ENCODE peak calls at places on chromosome 5, in seven cellular contexts. R, U, S, P, M, O and A are unnamed samples.
A peak's percentile ranks its signal among the peaks of the same experiment; 100 is the strongest.

GRCh38 chr5:135013947-135014570 is 20.0 kb downstream of the PITX1 start:
- DNase-seq in U (no peak), R (no peak), S (no peak), O (peak; percentile 79), M (no peak), P (no peak), A (no peak)

GRCh38 chr5:33205727-33206410 is 234.9 kb upstream of the TARS1 start:
- DNase-seq in S (no peak), R (no peak), P (no peak), O (no peak), M (no peak), U (no peak), A (no peak)

GRCh38 chr5:144122641-144123040 is 47.8 kb downstream of the YIPF5 start:
- DNase-seq in P (no peak), M (no peak), R (no peak), O (no peak), S (no peak), U (no peak), A (no peak)

GRCh38 chr5:172150514-172151425 is 37.3 kb downstream of the STK10 start:
- DNase-seq in P (peak; percentile 17), U (no peak), M (no peak), S (peak; percentile 12), R (peak; percentile 65), O (peak; percentile 71), A (no peak)

GRCh38 chr5:76199321-76200318 is 116.4 kb downstream of the SV2C start:
- DNase-seq in M (no peak), S (no peak), O (no peak), U (no peak), P (no peak), R (no peak), A (no peak)

GRCh38 chr5:150317048-150318003 is 14.6 kb upstream of the ARSI start:
- DNase-seq in M (peak; percentile 95), R (peak; percentile 79), U (peak; percentile 77), P (no peak), S (no peak), O (no peak), A (no peak)

GRCh38 chr5:765948-766631 is 18.4 kb downstream of the ZDHHC11B start:
- DNase-seq in U (no peak), M (no peak), O (peak; percentile 54), R (peak; percentile 94), S (no peak), P (no peak), A (no peak)

GRCh38 chr5:34790087-34790486 is 48.9 kb upstream of the TTC23L start:
- DNase-seq in M (no peak), R (no peak), S (no peak), U (no peak), O (no peak), P (no peak), A (no peak)

GRCh38 chr5:40359854-40360253 is 319.9 kb upstream of the PTGER4 start:
- DNase-seq in M (no peak), R (no peak), O (no peak), S (no peak), U (no peak), P (no peak), A (no peak)

GRCh38 chr5:149185067-149185466 is 43.8 kb downstream of the ABLIM3 start:
- DNase-seq in P (no peak), U (no peak), O (no peak), M (no peak), R (no peak), S (no peak), A (no peak)

GRCh38 chr5:134136771-134137170 is 22.3 kb downstream of the TCF7 start:
- DNase-seq in R (peak; percentile 51), O (no peak), S (no peak), P (peak; percentile 4), U (no peak), M (no peak), A (no peak)

GRCh38 chr5:67147768-67148167 is 48.8 kb downstream of the CD180 start:
- DNase-seq in R (no peak), P (no peak), U (no peak), O (no peak), M (no peak), S (no peak), A (no peak)

GRCh38 chr5:157366741-157367684 is 93.0 kb upstream of the NIPAL4 start:
- DNase-seq in O (no peak), P (no peak), M (peak; percentile 65), R (no peak), U (no peak), S (no peak), A (no peak)

GRCh38 chr5:125485003-125485641 is 738.7 kb upstream of the ZNF608 start:
- DNase-seq in O (no peak), S (no peak), M (peak; percentile 48), P (no peak), U (peak; percentile 55), R (no peak), A (no peak)

GRCh38 chr5:104412649-104413240 is 850.2 kb upstream of the NUDT12 start:
- DNase-seq in P (no peak), O (no peak), U (no peak), S (no peak), R (no peak), M (no peak), A (no peak)

GRCh38 chr5:76081811-76082783 is 1.1 kb upstream of the SV2C start:
- DNase-seq in S (no peak), U (no peak), P (no peak), O (peak; percentile 48), M (no peak), R (peak; percentile 87), A (no peak)